ENCODE peak calls at places on chromosomes 3 and 15, in eight cellular contexts. U is brain microvascular endothelial cell; X is CD8-positive, alpha-beta memory T cell; Z is neural progenitor cell; Q is breast epithelium; P is kidney; I is ovary; B is CD8-positive, alpha-beta T cell. K is an unnamed sample.

GRCh38 chr3:58356054-58356453 is 23.4 kb downstream of the PXK start:
- DNase-seq in U (no peak), P (no peak), Z (no peak), B (no peak), Q (no peak), I (no peak), X (no peak), K (no peak)

GRCh38 chr3:161221881-161222600 is 930 bp downstream of the NMD3 start:
- DNase-seq in I (no peak), Z (no peak), B (peak; percentile 19), U (no peak), P (peak; percentile 68), Q (no peak), X (no peak), K (no peak)

GRCh38 chr3:61929631-61930030 is 368.3 kb downstream of the PTPRG start:
- DNase-seq in I (no peak), X (no peak), P (no peak), U (no peak), Q (no peak), B (no peak), Z (no peak), K (no peak)

GRCh38 chr15:49372366-49372765 is 50.7 kb upstream of the FGF7 start:
- DNase-seq in Q (no peak), I (no peak), U (no peak), Z (peak; percentile 16), B (no peak), P (no peak), X (no peak), K (no peak)

GRCh38 chr15:32903591-32903990 is 185.8 kb downstream of the GREM1 start:
- DNase-seq in Z (no peak), Q (no peak), U (no peak), I (no peak), B (no peak), X (no peak), P (no peak), K (no peak)

GRCh38 chr3:159252772-159253384 is 451.0 kb downstream of the MFSD1 start:
- DNase-seq in I (no peak), B (no peak), P (no peak), X (no peak), Q (no peak), U (peak; percentile 32), Z (peak; percentile 52), K (no peak)

GRCh38 chr15:48437178-48437577 is 105.9 kb downstream of the DUT start:
- DNase-seq in X (no peak), U (no peak), P (no peak), Z (no peak), Q (no peak), I (no peak), B (no peak), K (no peak)

GRCh38 chr3:146161725-146162047 is 702 bp upstream of the PLOD2 start:
- DNase-seq in B (no peak), Z (peak; percentile 27), X (no peak), Q (peak; percentile 23), I (peak; percentile 66), P (peak; percentile 80), U (peak; percentile 42), K (no peak)

GRCh38 chr15:42707873-42708544 is 28.9 kb downstream of the CDAN1 start:
- DNase-seq in Z (no peak), B (no peak), U (no peak), P (no peak), I (no peak), Q (no peak), X (no peak), K (no peak)

GRCh38 chr15:90859234-90860131 is 8.9 kb upstream of the FURIN start:
- DNase-seq in U (no peak), B (no peak), Z (no peak), P (no peak), Q (no peak), X (no peak), I (no peak), K (no peak)

GRCh38 chr3:155015776-155016451 is 64.2 kb upstream of the MME start:
- DNase-seq in I (no peak), P (no peak), B (no peak), X (no peak), Q (no peak), Z (no peak), U (no peak), K (no peak)
- H3K27ac ChIP-seq in I (no peak overlapping the region), P (no peak overlapping the region), B (no peak overlapping the region), X (no peak overlapping the region), Q (no peak overlapping the region), Z (no peak overlapping the region), U (no peak overlapping the region), K (no peak overlapping the region)

DNA sequence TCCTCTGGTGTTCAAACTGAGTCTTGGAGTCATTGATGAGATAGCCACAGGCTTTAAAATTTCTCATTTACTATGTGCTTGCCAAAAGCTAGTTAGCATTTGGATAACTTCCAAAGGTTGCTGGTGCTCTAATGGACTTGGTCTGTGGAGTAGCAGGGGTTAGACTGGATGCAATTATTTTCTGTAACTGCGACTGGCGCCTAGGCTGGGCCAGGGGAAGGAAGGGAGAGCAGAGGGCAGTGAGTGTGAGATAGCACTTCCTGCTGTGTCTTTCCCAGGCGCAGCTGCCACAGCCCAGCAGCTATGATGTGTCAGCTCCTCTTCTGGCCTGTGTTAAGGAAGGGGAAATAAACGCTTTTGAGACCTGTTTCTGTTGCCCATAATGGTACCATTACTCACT is 98.6 kb downstream of the MYRIP start:
- DNase-seq in I (no peak), Z (no peak), B (no peak), P (peak; percentile 88), Q (no peak), X (no peak), U (no peak), K (no peak)
- H3K27ac ChIP-seq in I (no peak overlapping the region), Z (no peak overlapping the region), B (no peak overlapping the region), P (no peak overlapping the region), Q (no peak overlapping the region), X (no peak overlapping the region), U (no peak overlapping the region), K (no peak overlapping the region)

GRCh38 chr3:177499779-177500423 is 302.6 kb upstream of the TBL1XR1 start:
- DNase-seq in U (no peak), Z (no peak), P (no peak), Q (no peak), X (no peak), I (no peak), B (no peak), K (no peak)
- H3K27ac ChIP-seq in U (no peak overlapping the region), Z (no peak overlapping the region), P (no peak overlapping the region), Q (no peak overlapping the region), X (no peak overlapping the region), I (no peak overlapping the region), B (no peak overlapping the region), K (no peak overlapping the region)

DNA sequence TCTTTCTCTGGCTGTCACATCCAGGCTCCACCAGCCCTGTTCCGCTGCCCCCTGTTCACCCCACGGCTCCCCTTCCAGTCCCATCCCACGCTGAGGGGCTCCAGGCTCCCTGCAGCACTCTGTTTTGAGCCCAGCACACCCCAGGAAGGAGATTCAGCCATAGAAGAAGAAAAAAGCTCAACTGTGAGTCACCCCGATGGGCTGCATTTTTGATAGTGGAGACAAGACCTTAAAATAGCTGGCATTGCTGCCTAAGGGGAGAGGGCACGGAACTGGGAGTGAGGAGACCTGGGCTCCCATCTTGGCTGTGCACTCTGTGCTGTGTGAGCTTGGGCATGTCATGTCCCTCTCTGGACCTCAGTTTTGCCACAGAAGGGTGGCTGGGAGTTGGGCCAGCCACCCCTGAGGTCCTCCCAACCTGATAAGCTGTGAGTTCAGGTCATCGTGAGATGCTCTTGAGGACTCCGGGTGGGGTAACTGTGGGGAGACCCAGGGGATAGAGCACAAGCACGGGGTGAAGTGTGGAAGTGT is 57.2 kb upstream of the SMAD6 start:
- DNase-seq in Z (no peak), U (peak; percentile 53), I (no peak), B (no peak), X (no peak), Q (no peak), P (no peak), K (no peak)
- H3K27ac ChIP-seq in Z (no peak overlapping the region), U (peak overlapping the region; percentile 56), I (no peak overlapping the region), B (no peak overlapping the region), X (no peak overlapping the region), Q (no peak overlapping the region), P (peak overlapping the region; percentile 51), K (no peak overlapping the region)

DNA sequence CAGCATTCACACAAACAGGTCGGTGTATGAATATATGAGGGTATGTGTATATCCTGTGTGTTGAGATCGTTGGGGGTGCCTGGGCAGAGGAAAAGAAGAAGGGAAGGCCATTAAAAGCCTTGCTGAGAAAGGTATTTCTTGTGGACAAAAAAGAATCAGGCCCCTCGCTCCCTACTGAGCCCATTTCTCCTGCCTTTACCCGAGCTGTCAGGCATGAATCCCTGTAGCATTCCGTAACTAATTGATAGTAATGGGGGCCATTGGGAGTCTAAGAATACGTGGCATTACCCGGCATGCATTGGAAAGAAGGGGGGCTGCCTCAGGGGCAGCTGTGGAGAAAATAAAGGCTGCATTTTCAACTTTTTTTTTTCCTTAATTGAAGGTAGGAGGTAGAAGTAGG is 103.7 kb downstream of the GTPBP8 start:
- DNase-seq in Z (peak; percentile 84), B (no peak), P (no peak), U (no peak), X (no peak), Q (no peak), I (no peak), K (no peak)
- H3K27ac ChIP-seq in Z (peak overlapping the region; percentile 98), B (no peak overlapping the region), P (no peak overlapping the region), U (no peak overlapping the region), X (no peak overlapping the region), Q (no peak overlapping the region), I (no peak overlapping the region), K (no peak overlapping the region)

GRCh38 chr15:61383421-61383820 is 154.3 kb upstream of the RORA start:
- DNase-seq in Q (no peak), U (peak; percentile 93), B (no peak), P (no peak), I (no peak), X (no peak), Z (no peak), K (no peak)

GRCh38 chr15:61380270-61380669 is 151.2 kb upstream of the RORA start:
- DNase-seq in Q (no peak), Z (no peak), U (no peak), P (no peak), I (no peak), X (no peak), B (no peak), K (no peak)

GRCh38 chr15:61381501-61381900 is 152.4 kb upstream of the RORA start:
- DNase-seq in X (no peak), U (no peak), Q (no peak), B (no peak), I (no peak), P (no peak), Z (no peak), K (no peak)

GRCh38 chr15:61379005-61379404 is 149.9 kb upstream of the RORA start:
- DNase-seq in U (no peak), B (no peak), Q (no peak), P (no peak), I (no peak), Z (no peak), X (no peak), K (no peak)

DNA sequence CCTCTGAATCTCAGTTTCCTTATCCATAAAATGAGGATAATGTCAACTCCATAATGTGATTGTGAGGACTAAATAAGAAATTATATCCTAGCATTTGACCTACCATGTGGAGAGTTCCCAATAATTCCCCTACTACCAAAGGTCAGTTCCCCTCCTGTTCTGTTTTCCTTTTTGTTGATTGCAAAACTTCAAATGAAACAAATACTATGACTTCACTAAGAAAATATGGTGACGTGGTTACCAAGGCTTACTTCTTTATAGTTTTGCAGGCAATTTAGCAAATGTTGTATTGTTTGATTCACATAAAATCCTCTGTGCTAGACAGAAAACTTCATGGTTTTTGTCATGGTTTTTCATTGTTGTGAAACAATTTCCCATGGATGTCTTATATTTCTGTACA is 153.8 kb upstream of the RORA start:
- DNase-seq in B (no peak), Z (no peak), X (no peak), P (no peak), I (no peak), Q (no peak), U (no peak), K (no peak)
- H3K27ac ChIP-seq in B (no peak overlapping the region), Z (no peak overlapping the region), X (no peak overlapping the region), P (no peak overlapping the region), I (no peak overlapping the region), Q (no peak overlapping the region), U (peak overlapping the region; percentile 49), K (no peak overlapping the region)

GRCh38 chr3:113264741-113265140 is 53.4 kb downstream of the BOC start:
- DNase-seq in P (peak; percentile 69), Z (peak; percentile 72), U (no peak), Q (no peak), X (no peak), I (peak; percentile 33), B (no peak), K (no peak)
- H3K27ac ChIP-seq in P (no peak overlapping the region), Z (peak overlapping the region; percentile 97), U (no peak overlapping the region), Q (peak overlapping the region; percentile 93), X (no peak overlapping the region), I (no peak overlapping the region), B (no peak overlapping the region), K (no peak overlapping the region)

K was measured in substantia nigra.